ENCODE peak calls at places on chromosome 15, in ten cellular contexts. One of them, this sample, is unnamed.

GRCh38 chr15:48384616-48385015 is 53.4 kb downstream of the DUT start:
- DNase-seq in CD4-positive, alpha-beta T cell: no peak
- DNase-seq in D721Med: no peak
- DNase-seq in sigmoid colon: no peak
- DNase-seq in chondrocyte: no peak
- DNase-seq in CD8-positive, alpha-beta T cell: no peak
- DNase-seq in cardiac fibroblast: no peak
- DNase-seq in foreskin fibroblast: peak; percentile 38
- DNase-seq in neural crest cell: no peak
- DNase-seq in OCI-LY7: no peak
- DNase-seq in this sample: no peak

GRCh38 chr15:52834379-52834778 is 44.2 kb upstream of the ONECUT1 start:
- DNase-seq in CD8-positive, alpha-beta T cell: no peak
- DNase-seq in cardiac fibroblast: no peak
- DNase-seq in CD4-positive, alpha-beta T cell: no peak
- DNase-seq in sigmoid colon: no peak
- DNase-seq in chondrocyte: no peak
- DNase-seq in OCI-LY7: no peak
- DNase-seq in foreskin fibroblast: no peak
- DNase-seq in neural crest cell: no peak
- DNase-seq in D721Med: no peak
- DNase-seq in this sample: no peak

GRCh38 chr15:61661791-61662190 is 398.5 kb downstream of the VPS13C start:
- DNase-seq in sigmoid colon: no peak
- DNase-seq in CD4-positive, alpha-beta T cell: no peak
- DNase-seq in CD8-positive, alpha-beta T cell: no peak
- DNase-seq in neural crest cell: no peak
- DNase-seq in OCI-LY7: no peak
- DNase-seq in foreskin fibroblast: peak; percentile 19
- DNase-seq in chondrocyte: no peak
- DNase-seq in cardiac fibroblast: no peak
- DNase-seq in D721Med: no peak
- DNase-seq in this sample: no peak

GRCh38 chr15:48143856-48144255 is 23.1 kb downstream of the SLC24A5 start:
- DNase-seq in D721Med: no peak
- DNase-seq in CD8-positive, alpha-beta T cell: no peak
- DNase-seq in sigmoid colon: no peak
- DNase-seq in chondrocyte: no peak
- DNase-seq in OCI-LY7: no peak
- DNase-seq in cardiac fibroblast: no peak
- DNase-seq in neural crest cell: no peak
- DNase-seq in foreskin fibroblast: peak; percentile 26
- DNase-seq in CD4-positive, alpha-beta T cell: no peak
- DNase-seq in this sample: no peak

GRCh38 chr15:75149911-75150709 is 51.6 kb upstream of the C15orf39 start:
- DNase-seq in CD4-positive, alpha-beta T cell: no peak
- DNase-seq in chondrocyte: no peak
- DNase-seq in foreskin fibroblast: peak; percentile 92
- DNase-seq in cardiac fibroblast: peak; percentile 52
- DNase-seq in sigmoid colon: no peak
- DNase-seq in OCI-LY7: no peak
- DNase-seq in neural crest cell: no peak
- DNase-seq in CD8-positive, alpha-beta T cell: no peak
- DNase-seq in D721Med: no peak
- DNase-seq in this sample: no peak

GRCh38 chr15:25175789-25176615 is 221.2 kb downstream of the SNRPN start:
- DNase-seq in cardiac fibroblast: no peak
- DNase-seq in D721Med: peak; percentile 6
- DNase-seq in CD8-positive, alpha-beta T cell: peak; percentile 7
- DNase-seq in sigmoid colon: no peak
- DNase-seq in OCI-LY7: no peak
- DNase-seq in chondrocyte: peak; percentile 73
- DNase-seq in foreskin fibroblast: no peak
- DNase-seq in neural crest cell: no peak
- DNase-seq in CD4-positive, alpha-beta T cell: no peak
- DNase-seq in this sample: no peak

GRCh38 chr15:98943609-98944111 is 63.9 kb downstream of the PGPEP1L start:
- DNase-seq in CD4-positive, alpha-beta T cell: no peak
- DNase-seq in sigmoid colon: no peak
- DNase-seq in chondrocyte: no peak
- DNase-seq in CD8-positive, alpha-beta T cell: no peak
- DNase-seq in cardiac fibroblast: peak; percentile 42
- DNase-seq in neural crest cell: no peak
- DNase-seq in foreskin fibroblast: no peak
- DNase-seq in OCI-LY7: no peak
- DNase-seq in D721Med: no peak
- DNase-seq in this sample: no peak

GRCh38 chr15:39157902-39158301 is 423.0 kb upstream of the THBS1 start:
- DNase-seq in sigmoid colon: no peak
- DNase-seq in OCI-LY7: no peak
- DNase-seq in D721Med: no peak
- DNase-seq in chondrocyte: no peak
- DNase-seq in CD8-positive, alpha-beta T cell: no peak
- DNase-seq in cardiac fibroblast: no peak
- DNase-seq in CD4-positive, alpha-beta T cell: no peak
- DNase-seq in neural crest cell: no peak
- DNase-seq in foreskin fibroblast: no peak
- DNase-seq in this sample: no peak

GRCh38 chr15:64430000-64430735 is 30.2 kb upstream of the ZNF609 start:
- DNase-seq in OCI-LY7: no peak
- DNase-seq in neural crest cell: no peak
- DNase-seq in CD4-positive, alpha-beta T cell: peak; percentile 35
- DNase-seq in cardiac fibroblast: peak; percentile 96
- DNase-seq in chondrocyte: no peak
- DNase-seq in CD8-positive, alpha-beta T cell: peak; percentile 43
- DNase-seq in sigmoid colon: peak; percentile 78
- DNase-seq in foreskin fibroblast: peak; percentile 89
- DNase-seq in D721Med: no peak
- DNase-seq in this sample: no peak

GRCh38 chr15:82655606-82656005 is 8.4 kb upstream of the CPEB1 start:
- DNase-seq in CD4-positive, alpha-beta T cell: no peak
- DNase-seq in D721Med: no peak
- DNase-seq in OCI-LY7: no peak
- DNase-seq in CD8-positive, alpha-beta T cell: no peak
- DNase-seq in sigmoid colon: no peak
- DNase-seq in chondrocyte: no peak
- DNase-seq in foreskin fibroblast: no peak
- DNase-seq in neural crest cell: no peak
- DNase-seq in cardiac fibroblast: no peak
- DNase-seq in this sample: no peak

GRCh38 chr15:100889359-100890058 is 9.9 kb downstream of the ALDH1A3 start:
- DNase-seq in CD4-positive, alpha-beta T cell: no peak
- DNase-seq in cardiac fibroblast: peak; percentile 87
- DNase-seq in chondrocyte: no peak
- DNase-seq in foreskin fibroblast: peak; percentile 94
- DNase-seq in sigmoid colon: peak; percentile 85
- DNase-seq in neural crest cell: no peak
- DNase-seq in D721Med: no peak
- DNase-seq in CD8-positive, alpha-beta T cell: no peak
- DNase-seq in OCI-LY7: no peak
- DNase-seq in this sample: no peak

GRCh38 chr15:80743189-80743833 is 35.9 kb upstream of the CEMIP start:
- DNase-seq in CD8-positive, alpha-beta T cell: no peak
- DNase-seq in OCI-LY7: no peak
- DNase-seq in cardiac fibroblast: no peak
- DNase-seq in neural crest cell: no peak
- DNase-seq in chondrocyte: no peak
- DNase-seq in CD4-positive, alpha-beta T cell: no peak
- DNase-seq in sigmoid colon: no peak
- DNase-seq in D721Med: no peak
- DNase-seq in foreskin fibroblast: peak; percentile 43
- DNase-seq in this sample: peak; percentile 43

GRCh38 chr15:49610166-49610918 is 10.3 kb downstream of the FAM227B start:
- DNase-seq in CD8-positive, alpha-beta T cell: no peak
- DNase-seq in sigmoid colon: no peak
- DNase-seq in neural crest cell: no peak
- DNase-seq in cardiac fibroblast: peak; percentile 43
- DNase-seq in D721Med: no peak
- DNase-seq in OCI-LY7: no peak
- DNase-seq in CD4-positive, alpha-beta T cell: no peak
- DNase-seq in foreskin fibroblast: peak; percentile 22
- DNase-seq in chondrocyte: no peak
- DNase-seq in this sample: no peak

GRCh38 chr15:98668566-98669308 is 20.4 kb downstream of the IGF1R start:
- DNase-seq in OCI-LY7: no peak
- DNase-seq in foreskin fibroblast: peak; percentile 77
- DNase-seq in CD8-positive, alpha-beta T cell: no peak
- DNase-seq in sigmoid colon: no peak
- DNase-seq in chondrocyte: no peak
- DNase-seq in cardiac fibroblast: peak; percentile 33
- DNase-seq in neural crest cell: no peak
- DNase-seq in D721Med: no peak
- DNase-seq in CD4-positive, alpha-beta T cell: no peak
- DNase-seq in this sample: no peak

GRCh38 chr15:89395461-89395875 is 60.8 kb upstream of the POLG start:
- DNase-seq in D721Med: no peak
- DNase-seq in chondrocyte: no peak
- DNase-seq in foreskin fibroblast: no peak
- DNase-seq in CD8-positive, alpha-beta T cell: no peak
- DNase-seq in OCI-LY7: no peak
- DNase-seq in sigmoid colon: no peak
- DNase-seq in CD4-positive, alpha-beta T cell: no peak
- DNase-seq in neural crest cell: peak; percentile 53
- DNase-seq in cardiac fibroblast: no peak
- DNase-seq in this sample: no peak

GRCh38 chr15:33851079-33851478 is 117.2 kb upstream of the CHRM5 start:
- DNase-seq in chondrocyte: no peak
- DNase-seq in OCI-LY7: no peak
- DNase-seq in neural crest cell: no peak
- DNase-seq in CD4-positive, alpha-beta T cell: no peak
- DNase-seq in D721Med: no peak
- DNase-seq in CD8-positive, alpha-beta T cell: no peak
- DNase-seq in sigmoid colon: no peak
- DNase-seq in cardiac fibroblast: no peak
- DNase-seq in foreskin fibroblast: no peak
- DNase-seq in this sample: no peak

GRCh38 chr15:29821416-29822099 is 710 bp downstream of the TJP1 start:
- DNase-seq in chondrocyte: peak; percentile 93
- DNase-seq in CD4-positive, alpha-beta T cell: no peak
- DNase-seq in foreskin fibroblast: peak; percentile 90
- DNase-seq in CD8-positive, alpha-beta T cell: peak; percentile 23
- DNase-seq in sigmoid colon: peak; percentile 88
- DNase-seq in D721Med: no peak
- DNase-seq in neural crest cell: peak; percentile 53
- DNase-seq in cardiac fibroblast: peak; percentile 78
- DNase-seq in OCI-LY7: no peak
- DNase-seq in this sample: peak; percentile 63
- TF ChIP-seq CTCF in chondrocyte: peak; percentile 53
- TF ChIP-seq CTCF in CD4-positive, alpha-beta T cell: no peak
- TF ChIP-seq CTCF in foreskin fibroblast: peak; percentile 30
- TF ChIP-seq CTCF in CD8-positive, alpha-beta T cell: no peak
- TF ChIP-seq CTCF in sigmoid colon: no peak
- TF ChIP-seq CTCF in D721Med: no peak
- TF ChIP-seq CTCF in neural crest cell: peak; percentile 43
- TF ChIP-seq CTCF in cardiac fibroblast: peak; percentile 36
- TF ChIP-seq CTCF in OCI-LY7: no peak
- TF ChIP-seq CTCF in this sample: no peak

GRCh38 chr15:56165234-56165633 is 78.4 kb downstream of the RFX7 start:
- DNase-seq in D721Med: no peak
- DNase-seq in chondrocyte: no peak
- DNase-seq in OCI-LY7: no peak
- DNase-seq in sigmoid colon: no peak
- DNase-seq in neural crest cell: no peak
- DNase-seq in CD4-positive, alpha-beta T cell: no peak
- DNase-seq in foreskin fibroblast: no peak
- DNase-seq in CD8-positive, alpha-beta T cell: no peak
- DNase-seq in cardiac fibroblast: no peak
- DNase-seq in this sample: no peak

GRCh38 chr15:56168394-56168793 is 75.3 kb downstream of the RFX7 start:
- DNase-seq in sigmoid colon: no peak
- DNase-seq in neural crest cell: no peak
- DNase-seq in cardiac fibroblast: no peak
- DNase-seq in CD8-positive, alpha-beta T cell: no peak
- DNase-seq in chondrocyte: no peak
- DNase-seq in CD4-positive, alpha-beta T cell: no peak
- DNase-seq in foreskin fibroblast: peak; percentile 20
- DNase-seq in D721Med: no peak
- DNase-seq in OCI-LY7: no peak
- DNase-seq in this sample: no peak
- TF ChIP-seq CTCF in sigmoid colon: no peak
- TF ChIP-seq CTCF in neural crest cell: no peak
- TF ChIP-seq CTCF in cardiac fibroblast: no peak
- TF ChIP-seq CTCF in CD8-positive, alpha-beta T cell: no peak
- TF ChIP-seq CTCF in chondrocyte: no peak
- TF ChIP-seq CTCF in CD4-positive, alpha-beta T cell: no peak
- TF ChIP-seq CTCF in foreskin fibroblast: no peak
- TF ChIP-seq CTCF in D721Med: no peak
- TF ChIP-seq CTCF in OCI-LY7: no peak
- TF ChIP-seq CTCF in this sample: no peak

DNA sequence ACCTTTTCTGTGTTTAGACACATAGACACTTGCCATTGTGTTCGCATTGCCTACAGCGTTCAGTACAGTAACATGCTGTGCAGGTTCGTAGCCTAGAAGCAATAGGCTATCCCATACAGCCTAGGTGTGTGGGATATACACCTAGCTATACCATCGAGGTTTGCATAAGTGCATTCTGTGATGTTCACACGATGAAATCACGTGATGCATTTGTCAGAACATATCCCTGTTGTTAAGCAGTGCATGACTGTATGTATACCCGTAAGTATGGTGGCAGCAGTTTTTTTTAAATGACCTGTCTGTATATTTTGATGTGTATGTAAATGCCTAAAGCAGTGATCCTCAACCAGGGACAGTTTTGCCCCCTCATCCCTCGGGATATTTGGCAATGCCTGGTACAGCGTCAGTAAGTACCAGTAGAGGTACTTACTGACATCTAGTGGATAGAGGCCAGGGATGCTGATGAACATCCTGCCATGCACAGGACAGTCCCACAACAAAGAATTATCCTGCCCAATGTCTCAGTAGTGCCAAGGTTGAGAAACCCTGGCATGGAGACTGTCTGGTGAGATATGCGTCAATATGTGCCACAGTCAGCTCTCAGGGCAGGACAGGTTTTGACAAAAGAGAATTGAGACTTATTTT is 129.1 kb downstream of the HCN4 start:
- DNase-seq in foreskin fibroblast: peak; percentile 13
- DNase-seq in CD8-positive, alpha-beta T cell: no peak
- DNase-seq in chondrocyte: no peak
- DNase-seq in neural crest cell: no peak
- DNase-seq in sigmoid colon: no peak
- DNase-seq in cardiac fibroblast: peak; percentile 21
- DNase-seq in CD4-positive, alpha-beta T cell: no peak
- DNase-seq in D721Med: no peak
- DNase-seq in OCI-LY7: no peak
- DNase-seq in this sample: no peak
- TF ChIP-seq CTCF in foreskin fibroblast: peak; percentile 14
- TF ChIP-seq CTCF in CD8-positive, alpha-beta T cell: no peak
- TF ChIP-seq CTCF in chondrocyte: peak; percentile 63
- TF ChIP-seq CTCF in neural crest cell: peak; percentile 20
- TF ChIP-seq CTCF in sigmoid colon: no peak
- TF ChIP-seq CTCF in cardiac fibroblast: peak; percentile 35
- TF ChIP-seq CTCF in CD4-positive, alpha-beta T cell: no peak
- TF ChIP-seq CTCF in D721Med: peak; percentile 45
- TF ChIP-seq CTCF in OCI-LY7: peak; percentile 45
- TF ChIP-seq CTCF in this sample: no peak

DNA sequence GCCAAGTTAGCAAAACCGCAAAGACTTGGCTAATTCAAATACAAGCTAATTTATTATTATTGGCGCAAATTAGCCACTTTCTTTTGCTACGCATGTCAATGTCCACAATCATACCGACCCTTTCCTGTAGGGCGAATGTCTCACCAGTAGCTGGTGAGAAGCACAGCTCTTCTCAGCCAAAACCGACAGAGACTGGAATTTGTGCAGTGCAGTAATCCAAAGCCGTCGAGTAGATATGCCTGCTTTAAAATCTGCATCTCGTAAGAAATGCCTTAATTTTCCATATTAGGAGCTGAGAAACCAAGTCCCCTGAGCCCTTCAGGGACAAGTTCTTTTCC is 614 bp upstream of the MINDY2 start:
- DNase-seq in CD4-positive, alpha-beta T cell: no peak
- DNase-seq in OCI-LY7: peak; percentile 56
- DNase-seq in sigmoid colon: no peak
- DNase-seq in D721Med: no peak
- DNase-seq in chondrocyte: no peak
- DNase-seq in CD8-positive, alpha-beta T cell: no peak
- DNase-seq in foreskin fibroblast: peak; percentile 84
- DNase-seq in cardiac fibroblast: peak; percentile 89
- DNase-seq in neural crest cell: no peak
- DNase-seq in this sample: no peak
- TF ChIP-seq CTCF in CD4-positive, alpha-beta T cell: no peak
- TF ChIP-seq CTCF in OCI-LY7: no peak
- TF ChIP-seq CTCF in sigmoid colon: peak; percentile 14
- TF ChIP-seq CTCF in D721Med: no peak
- TF ChIP-seq CTCF in chondrocyte: no peak
- TF ChIP-seq CTCF in CD8-positive, alpha-beta T cell: no peak
- TF ChIP-seq CTCF in foreskin fibroblast: no peak
- TF ChIP-seq CTCF in cardiac fibroblast: peak; percentile 23
- TF ChIP-seq CTCF in neural crest cell: no peak
- TF ChIP-seq CTCF in this sample: no peak

This sample was measured in Calu3.